ENCODE peak calls at places on chromosomes 16 and 17, in nine cellular contexts. R is choroid plexus epithelial cell; S is lower leg skin; Z is T-helper 1 cell; U is activated T-cell treated with anti-CD3 and anti-CD28 coated beads, Interleukin-2, amount 50 U/mL, for 1 hour; Q is stimulated activated CD8-positive, alpha-beta memory T cell treated with anti-CD3 and anti-CD28 coated beads, Interleukin-4, amount 100 ng/mL, for 1 hour; H is stimulated activated CD4-positive, alpha-beta T cell treated with anti-CD3 and anti-CD28 coated beads, Interleukin-1b, Interleukin-23, amount 100 ng/mL, for 1 hour; E is T-cell; K is NCI-H1105 treated with DMSO at 0.1 percent for 48 hours. Y is an unnamed sample.
A peak's percentile ranks its signal among the peaks of the same experiment; 100 is the strongest.

GRCh38 chr16:19083670-19084069 is 16.3 kb downstream of the COQ7 start:
- DNase-seq in U (no peak), H (no peak), E (no peak), R (no peak), Z (no peak), S (no peak), K (no peak), Q (no peak), Y (no peak)

GRCh38 chr17:81537856-81538555 is 9.8 kb downstream of the FSCN2 start:
- DNase-seq in S (no peak), E (no peak), U (no peak), R (no peak), Z (no peak), K (peak; percentile 91), H (no peak), Q (no peak), Y (no peak)

GRCh38 chr17:77445030-77445907 is 304.5 kb downstream of the SEC14L1 start:
- DNase-seq in H (no peak), Q (no peak), E (peak; percentile 86), R (no peak), S (no peak), Z (peak; percentile 79), K (no peak), U (peak; percentile 76), Y (peak; percentile 39)

GRCh38 chr17:82836823-82837357 is 2.9 kb downstream of the ZNF750 start:
- DNase-seq in H (no peak), S (no peak), E (no peak), R (no peak), K (no peak), U (no peak), Q (no peak), Z (no peak), Y (no peak)

GRCh38 chr16:16146380-16147315 is 76.6 kb downstream of the ABCC6 start:
- DNase-seq in H (no peak), Z (no peak), S (no peak), Q (no peak), E (no peak), K (peak; percentile 7), U (no peak), R (no peak), Y (no peak)

GRCh38 chr17:82396601-82397435 is 21.3 kb upstream of the HEXD start:
- DNase-seq in Z (no peak), H (no peak), U (no peak), R (peak; percentile 93), S (no peak), E (no peak), Q (no peak), K (no peak), Y (peak; percentile 95)

GRCh38 chr17:48297825-48298224 is 132.2 kb downstream of the SKAP1 start:
- DNase-seq in S (no peak), Q (no peak), E (no peak), H (no peak), R (no peak), K (no peak), Z (no peak), U (no peak), Y (no peak)

GRCh38 chr17:7774037-7774659 is 56.6 kb downstream of the DNAH2 start:
- DNase-seq in U (no peak), Q (no peak), S (no peak), R (peak; percentile 45), H (no peak), K (no peak), Z (no peak), E (no peak), Y (peak; percentile 93)

GRCh38 chr16:84583995-84584394 is 33.9 kb downstream of the COTL1 start:
- DNase-seq in E (no peak), Q (no peak), R (no peak), K (no peak), Z (no peak), H (no peak), S (no peak), U (no peak), Y (no peak)

GRCh38 chr16:14569213-14569612 is 60.8 kb downstream of the PARN start:
- DNase-seq in U (no peak), R (no peak), Z (no peak), K (no peak), E (no peak), Q (no peak), H (no peak), S (no peak), Y (no peak)

GRCh38 chr17:49051269-49051668 is 54.1 kb downstream of the IGF2BP1 start:
- DNase-seq in Z (no peak), R (no peak), H (no peak), E (no peak), K (no peak), Q (no peak), U (no peak), S (no peak), Y (no peak)

GRCh38 chr17:4719684-4720221 is 9.3 kb downstream of the ARRB2 start:
- DNase-seq in Q (no peak), K (no peak), U (no peak), H (no peak), E (no peak), R (peak; percentile 56), Z (no peak), S (no peak), Y (no peak)

GRCh38 chr17:5097101-5097834 is 14.4 kb downstream of the ZNF232 start:
- DNase-seq in H (no peak), Z (no peak), S (peak; percentile 93), Q (no peak), R (no peak), E (peak; percentile 41), K (no peak), U (peak; percentile 57), Y (no peak)

GRCh38 chr16:84819644-84820304 is at the start of gene CRISPLD2:
- DNase-seq in S (peak; percentile 98), Z (peak; percentile 87), Q (peak; percentile 57), E (peak; percentile 81), R (peak; percentile 90), H (peak; percentile 84), K (peak; percentile 77), U (peak; percentile 90), Y (peak; percentile 92)

GRCh38 chr17:50278526-50279180 is 4.4 kb downstream of the TMEM92 start:
- DNase-seq in U (no peak), E (no peak), Q (no peak), H (no peak), K (no peak), S (no peak), Z (no peak), R (no peak), Y (no peak)

GRCh38 chr17:77327566-77328463 is 187.0 kb downstream of the SEC14L1 start:
- DNase-seq in Z (no peak), H (no peak), E (no peak), S (peak; percentile 80), K (no peak), U (peak; percentile 17), Q (no peak), R (no peak), Y (no peak)

GRCh38 chr17:43359469-43360105 is 39.2 kb upstream of the ARL4D start:
- DNase-seq in U (peak; percentile 43), Z (no peak), E (no peak), S (no peak), Q (no peak), K (no peak), R (no peak), H (no peak), Y (no peak)

GRCh38 chr17:75191584-75191983 is 8.8 kb upstream of the SUMO2 start:
- DNase-seq in E (no peak), R (peak; percentile 53), K (no peak), U (no peak), Z (no peak), S (no peak), Q (no peak), H (no peak), Y (peak; percentile 37)

GRCh38 chr17:50680126-50680525 is 27.6 kb downstream of the ANKRD40 start:
- DNase-seq in S (peak; percentile 58), R (no peak), U (no peak), Q (no peak), H (no peak), E (no peak), Z (no peak), K (no peak), Y (no peak)